ENCODE peak calls at places on chromosomes 3 and 15, in four cellular contexts. T is WTC11, B is SK-N-SH, F is GM12878. O is an unnamed sample.
A peak's percentile ranks its signal among the peaks of the same experiment; 100 is the strongest.

GRCh38 chr3:182212479-182213076 is 500.9 kb downstream of the SOX2 start:
- DNase-seq in B (peak; percentile 6), F (no peak), T (peak; percentile 24), O (no peak)

GRCh38 chr3:192896208-192896607 is 21.4 kb downstream of the MB21D2 start:
- DNase-seq in B (no peak), F (no peak), T (no peak), O (no peak)

GRCh38 chr3:178236555-178237277 is 299.5 kb upstream of the KCNMB2 start:
- DNase-seq in T (no peak), F (no peak), B (no peak), O (no peak)

GRCh38 chr3:24615177-24615576 is 120.5 kb upstream of the THRB start:
- DNase-seq in T (no peak), B (no peak), F (no peak), O (no peak)

GRCh38 chr15:75238150-75238549 is 20.0 kb upstream of the GOLGA6C start:
- DNase-seq in T (peak; percentile 7), B (no peak), F (no peak), O (peak; percentile 2)

GRCh38 chr3:42613462-42613861 is 13.0 kb downstream of the NKTR start:
- DNase-seq in B (peak; percentile 20), T (no peak), F (no peak), O (peak; percentile 39)

GRCh38 chr3:40299721-40300335 is 9.7 kb upstream of the EIF1B start:
- DNase-seq in B (no peak), T (no peak), F (no peak), O (peak; percentile 47)

GRCh38 chr3:44411031-44411645 is 66.3 kb downstream of the ZNF445 start:
- DNase-seq in F (no peak), T (no peak), B (no peak), O (no peak)

GRCh38 chr15:90756916-90757315 is 39.8 kb downstream of the BLM start:
- DNase-seq in F (no peak), B (no peak), T (no peak), O (no peak)

GRCh38 chr15:65305144-65305758 is 774 bp downstream of the RNU5B-1 start:
- DNase-seq in F (no peak), T (no peak), B (peak; percentile 27), O (peak; percentile 48)

GRCh38 chr3:171867976-171868375 is 24.8 kb downstream of the TMEM212 start:
- DNase-seq in T (no peak), B (no peak), F (no peak), O (peak; percentile 35)

GRCh38 chr15:74618841-74619596 is 3.4 kb downstream of the CLK3 start:
- DNase-seq in F (no peak), B (no peak), T (no peak), O (no peak)

GRCh38 chr15:40313531-40314398 is 6.0 kb upstream of the PLCB2 start:
- DNase-seq in F (no peak), T (no peak), B (no peak), O (peak; percentile 51)

GRCh38 chr3:105786241-105786640 is 82.6 kb downstream of the CBLB start:
- DNase-seq in T (no peak), B (no peak), F (no peak), O (no peak)

GRCh38 chr3:13801361-13802214 is 78.3 kb downstream of the WNT7A start:
- DNase-seq in T (no peak), F (no peak), B (no peak), O (no peak)

GRCh38 chr15:63835211-63835568 is 1.4 kb upstream of the HERC1 start:
- DNase-seq in T (no peak), B (no peak), F (no peak), O (no peak)

GRCh38 chr3:184345678-184346144 is 8.3 kb downstream of the FAM131A start:
- DNase-seq in T (peak; percentile 73), B (peak; percentile 73), F (no peak), O (peak; percentile 82)

GRCh38 chr3:63349583-63350177 is 71.6 kb downstream of the SYNPR start:
- DNase-seq in B (peak; percentile 45), F (no peak), T (peak; percentile 49), O (peak; percentile 33)

GRCh38 chr15:59583088-59583487 is 28.5 kb upstream of the GCNT3 start:
- DNase-seq in F (no peak), B (no peak), T (no peak), O (no peak)

GRCh38 chr3:11607816-11608215 is 35.9 kb downstream of the VGLL4 start:
- DNase-seq in T (no peak), F (no peak), B (no peak), O (peak; percentile 34)

GRCh38 chr3:52865994-52866393 is 31.2 kb upstream of the MUSTN1 start:
- DNase-seq in F (no peak), T (no peak), B (no peak), O (no peak)

GRCh38 chr3:139378587-139378986 is 10.9 kb downstream of the COPB2 start:
- DNase-seq in T (no peak), F (no peak), B (peak; percentile 22), O (no peak)

GRCh38 chr3:126133606-126134005 is 46.8 kb downstream of the ALDH1L1 start:
- DNase-seq in T (peak; percentile 5), B (no peak), F (no peak), O (no peak)

GRCh38 chr3:146895026-146895749 is 290.0 kb upstream of the PLSCR5 start:
- DNase-seq in B (no peak), T (no peak), F (no peak), O (no peak)

GRCh38 chr15:36175181-36175750 is 404.2 kb upstream of the CDIN1 start:
- DNase-seq in T (no peak), F (no peak), B (no peak), O (no peak)

GRCh38 chr15:36177590-36178281 is 401.7 kb upstream of the CDIN1 start:
- DNase-seq in B (no peak), T (no peak), F (no peak), O (no peak)

GRCh38 chr15:36172970-36173369 is 406.5 kb upstream of the CDIN1 start:
- DNase-seq in B (no peak), F (no peak), T (no peak), O (no peak)

GRCh38 chr15:36175781-36176211 is 403.6 kb upstream of the CDIN1 start:
- DNase-seq in T (no peak), B (peak; percentile 4), F (no peak), O (no peak)
- TF ChIP-seq USF1 in T (no peak), B (no peak), F (no peak), O (no peak)

GRCh38 chr3:107062787-107063186 is 314.5 kb upstream of the CCDC54 start:
- DNase-seq in B (no peak), F (no peak), T (no peak), O (no peak)
- TF ChIP-seq USF1 in B (no peak), F (no peak), T (no peak), O (no peak)

DNA sequence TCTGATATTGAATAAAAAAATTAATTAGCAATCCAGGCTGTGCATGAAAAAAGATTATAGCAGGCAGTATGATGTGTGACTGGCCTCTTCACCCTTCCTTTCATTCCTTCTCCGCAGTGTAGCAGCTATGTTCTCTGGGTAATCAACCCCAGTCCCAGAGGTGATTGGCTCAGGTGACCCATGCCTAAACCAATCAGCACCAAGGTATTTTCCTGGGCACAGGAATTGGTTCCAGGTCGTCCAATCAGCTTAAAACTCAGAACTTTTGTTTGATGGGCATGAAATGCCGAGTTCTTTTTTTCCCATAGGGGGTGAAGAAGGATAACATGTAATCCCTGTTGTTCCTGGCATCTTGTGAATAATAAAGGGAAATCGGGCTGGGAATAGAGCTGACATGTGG is 5.8 kb upstream of the BNC1 start:
- DNase-seq in F (no peak), T (no peak), B (peak; percentile 24), O (peak; percentile 27)
- TF ChIP-seq USF1 in F (no peak), T (no peak), B (no peak), O (no peak)

DNA sequence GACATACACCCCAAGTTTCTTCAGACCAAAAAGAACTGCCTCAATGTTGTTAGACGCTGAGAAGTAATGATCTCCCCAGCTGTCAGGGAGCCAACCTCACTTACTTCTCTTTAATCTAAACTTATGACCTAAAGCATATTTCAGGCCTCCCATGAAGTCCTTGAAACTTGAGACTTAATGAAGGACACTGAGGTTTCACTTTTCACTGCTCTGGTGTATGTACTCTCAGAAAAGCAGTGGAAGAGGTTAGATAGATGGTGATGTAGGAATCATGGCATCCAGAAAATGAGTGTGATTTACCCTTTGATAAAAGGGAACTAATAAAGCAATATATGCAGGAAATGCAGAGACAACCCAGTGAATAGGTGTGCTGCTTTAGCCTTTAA is 95.5 kb upstream of the CTDSPL start:
- DNase-seq in B (no peak), F (no peak), T (no peak), O (no peak)
- TF ChIP-seq USF1 in B (no peak), F (no peak), T (no peak), O (no peak)

GRCh38 chr3:45498532-45498931 is 96.0 kb upstream of the LIMD1 start:
- DNase-seq in B (no peak), T (no peak), F (no peak), O (no peak)

GRCh38 chr3:45497963-45498362 is 96.6 kb upstream of the LIMD1 start:
- DNase-seq in F (no peak), T (no peak), B (no peak), O (no peak)

GRCh38 chr3:45503904-45504651 is 90.5 kb upstream of the LIMD1 start:
- DNase-seq in B (peak; percentile 20), T (no peak), F (no peak), O (no peak)

GRCh38 chr3:45496550-45496949 is 98.0 kb upstream of the LIMD1 start:
- DNase-seq in B (no peak), F (no peak), T (no peak), O (no peak)

DNA sequence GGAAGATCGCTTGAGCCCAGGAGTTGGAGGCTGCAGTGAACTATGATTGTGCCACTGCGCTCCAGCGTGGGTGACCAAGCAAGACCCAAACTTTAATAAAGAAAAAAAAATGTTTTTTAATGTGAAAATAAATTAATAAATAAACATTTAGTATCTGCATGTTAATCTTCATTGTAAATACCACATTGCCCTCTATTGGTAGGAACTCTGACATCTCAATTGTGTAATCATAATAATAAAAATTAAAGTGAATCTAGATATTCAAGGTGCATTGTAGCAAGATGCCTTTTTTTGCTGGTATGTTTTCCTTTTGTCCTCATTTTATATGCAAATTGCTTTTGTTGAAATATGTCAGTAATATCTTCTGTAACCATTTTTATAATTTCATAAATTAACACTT is 95.0 kb upstream of the LIMD1 start:
- DNase-seq in B (peak; percentile 51), F (no peak), T (no peak), O (no peak)
- TF ChIP-seq USF1 in B (no peak), F (no peak), T (no peak), O (no peak)